ENCODE peak calls at places on chromosomes 4 and X, in four cellular contexts. C is H1, V is lower leg skin, E is AG09309. G is an unnamed sample.

GRCh38 chr4:170849969-170850368 is 760.2 kb upstream of the AADAT start:
- DNase-seq in C (no peak), E (no peak), V (no peak), G (no peak)

GRCh38 chr4:8908206-8908893 is 36.7 kb upstream of the HMX1 start:
- DNase-seq in V (peak; percentile 76), E (no peak), C (no peak), G (peak; percentile 12)

GRCh38 chr4:15765910-15766703 is 12.0 kb upstream of the CD38 start:
- DNase-seq in C (no peak), E (no peak), V (no peak), G (no peak)

GRCh38 chr4:97525236-97525635 is 618.0 kb downstream of the STPG2 start:
- DNase-seq in E (no peak), C (no peak), V (no peak), G (no peak)

GRCh38 chr4:184825394-184826314 is at the start of gene ACSL1:
- DNase-seq in E (no peak), C (no peak), V (peak; percentile 93), G (peak; percentile 77)

GRCh38 chr4:151717271-151717670 is 43.5 kb downstream of the GATB start:
- DNase-seq in E (no peak), V (no peak), C (no peak), G (no peak)

GRCh38 chr4:158581161-158581560 is 59.5 kb downstream of the RXFP1 start:
- DNase-seq in C (no peak), E (no peak), V (no peak), G (no peak)

GRCh38 chrX:39258331-39258730 is 457.1 kb downstream of the MID1IP1 start:
- DNase-seq in E (no peak), C (no peak), V (no peak), G (no peak)

GRCh38 chr4:171719691-171720090 is 93.5 kb upstream of the GALNTL6 start:
- DNase-seq in E (no peak), C (no peak), V (no peak), G (no peak)

GRCh38 chr4:133320576-133321170 is 171.6 kb downstream of the PCDH10 start:
- DNase-seq in V (no peak), C (no peak), E (no peak), G (no peak)
- TF ChIP-seq CTCF in V (no peak), C (no peak), E (peak; percentile 28), G (no peak)

DNA sequence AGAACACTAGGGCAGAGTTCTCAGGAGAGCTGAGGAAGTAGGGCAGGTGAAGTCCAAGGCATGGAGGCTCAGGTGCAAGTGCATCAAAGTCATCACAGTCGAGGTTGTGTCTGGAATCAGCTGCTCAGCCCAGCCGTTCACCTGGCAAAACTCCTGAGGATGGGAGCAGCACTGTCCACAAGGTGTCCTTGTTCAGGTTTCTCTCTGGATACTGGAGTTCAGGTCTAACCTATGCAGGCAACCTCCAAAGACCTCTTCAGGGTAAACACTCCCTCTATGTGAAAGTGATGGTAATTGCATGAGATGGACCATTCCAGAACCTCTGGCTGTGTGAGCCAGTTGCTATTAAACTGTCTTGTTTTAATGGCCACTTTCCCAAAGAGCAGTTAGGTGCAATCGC is 120.2 kb upstream of the PSAPL1 start:
- DNase-seq in E (no peak), V (no peak), C (no peak), G (no peak)
- TF ChIP-seq CTCF in E (no peak), V (no peak), C (no peak), G (no peak)

DNA sequence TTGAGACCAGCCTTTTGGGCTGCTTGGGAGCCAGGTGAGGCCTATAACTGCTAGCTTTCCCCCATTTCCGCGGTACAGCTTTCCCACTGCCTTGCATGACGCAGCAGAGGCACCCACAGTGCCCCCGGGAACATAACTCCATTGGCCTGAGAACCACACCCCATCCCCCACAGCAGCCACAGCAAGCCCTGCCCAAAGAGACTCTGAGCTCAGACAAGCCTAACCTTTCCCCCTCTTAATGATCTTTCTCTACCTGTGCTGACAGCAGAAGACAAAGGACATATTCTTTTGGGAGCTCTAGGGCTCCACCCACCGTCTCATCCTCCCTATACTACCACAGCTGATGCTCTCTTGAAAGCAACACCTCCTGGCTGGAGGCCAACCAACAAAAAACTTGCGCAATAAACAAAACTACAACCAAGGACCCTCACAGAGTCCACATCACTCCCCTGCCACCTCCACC is 114.8 kb downstream of the FANCB start:
- DNase-seq in C (no peak), V (no peak), E (no peak), G (no peak)
- TF ChIP-seq CTCF in C (no peak), V (no peak), E (no peak), G (no peak)

GRCh38 chrX:19836337-19836736 is 51.1 kb downstream of the SH3KBP1 start:
- DNase-seq in C (no peak), V (no peak), E (no peak), G (no peak)
- TF ChIP-seq CTCF in C (no peak), V (no peak), E (no peak), G (no peak)

DNA sequence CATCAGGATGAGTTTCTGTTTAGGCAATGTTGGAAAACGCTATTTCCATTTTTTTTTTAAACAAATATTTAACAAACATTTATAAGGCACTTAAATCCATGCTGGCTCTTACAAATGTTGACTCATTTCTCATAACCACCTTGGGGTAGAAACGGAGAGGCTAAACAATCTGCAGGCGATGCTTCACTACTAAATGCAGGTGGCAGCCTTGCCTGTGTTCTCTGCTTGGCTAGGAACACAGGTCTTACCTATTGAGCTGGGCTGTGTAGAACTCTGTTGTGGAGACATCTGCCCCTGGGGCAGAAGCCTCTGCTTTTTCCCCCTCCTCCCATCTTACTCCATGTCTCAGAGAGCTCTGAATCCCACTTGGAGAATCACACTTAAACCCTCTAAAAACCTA is 1.4 kb upstream of the CXCL1 start:
- DNase-seq in C (no peak), V (no peak), E (no peak), G (no peak)
- TF ChIP-seq CTCF in C (no peak), V (no peak), E (no peak), G (no peak)

GRCh38 chr4:17667653-17668201 is 53.3 kb downstream of the MED28 start:
- DNase-seq in C (no peak), E (no peak), V (no peak), G (no peak)
- TF ChIP-seq CTCF in C (no peak), E (no peak), V (no peak), G (no peak)

DNA sequence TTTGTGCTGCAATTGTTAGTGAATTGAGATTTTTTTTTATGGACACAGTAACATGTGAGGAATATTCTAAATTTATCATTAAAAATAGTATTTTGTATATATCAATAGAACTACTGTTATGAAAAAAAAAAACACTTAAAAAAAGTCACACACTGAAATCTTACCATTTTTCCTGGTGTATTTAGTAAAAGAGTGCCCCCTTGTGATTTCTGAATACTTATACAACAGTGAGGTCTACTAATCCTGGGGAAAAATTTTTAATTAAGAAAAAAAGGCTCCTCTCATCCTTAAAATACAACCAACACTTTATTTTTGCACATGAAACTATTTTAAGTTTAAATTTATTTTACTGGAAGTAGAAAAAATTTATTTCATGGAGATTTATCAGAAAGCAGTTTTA is 56.4 kb upstream of the SPOCK3 start:
- DNase-seq in E (no peak), V (no peak), C (no peak), G (no peak)
- TF ChIP-seq CTCF in E (no peak), V (no peak), C (no peak), G (no peak)

GRCh38 chrX:74523870-74524735 is 90.3 kb downstream of the RLIM start:
- DNase-seq in C (no peak), E (no peak), V (no peak), G (no peak)
- TF ChIP-seq CTCF in C (no peak), E (no peak), V (no peak), G (no peak)

GRCh38 chrX:46642145-46642544 is 68.6 kb downstream of the CHST7 start:
- DNase-seq in V (no peak), C (no peak), E (no peak), G (no peak)
- TF ChIP-seq CTCF in V (no peak), C (no peak), E (no peak), G (no peak)